ENCODE peak calls at places on chromosomes 6 and 20, in five cellular contexts. F is fibroblast of lung, B is neural progenitor cell, K is HCT116, N is PC-9. E is an unnamed sample.

GRCh38 chr6:1445650-1446645 is 56.6 kb downstream of the FOXF2 start:
- DNase-seq in F (no peak), B (no peak), K (no peak), N (no peak), E (no peak)

GRCh38 chr20:46128310-46129151 is 10.4 kb downstream of the CD40 start:
- DNase-seq in F (peak; percentile 9), B (peak; percentile 75), K (no peak), N (no peak), E (no peak)

GRCh38 chr6:84033523-84034451 is at the start of gene MRAP2:
- DNase-seq in F (peak; percentile 47), B (peak; percentile 78), K (no peak), N (peak; percentile 6), E (no peak)

GRCh38 chr6:112595201-112595600 is 248.1 kb downstream of the RFPL4B start:
- DNase-seq in F (peak; percentile 60), B (no peak), K (no peak), N (no peak), E (no peak)

GRCh38 chr20:57469418-57470211 is 55.3 kb downstream of the CTCFL start:
- DNase-seq in F (no peak), B (peak; percentile 22), K (no peak), N (no peak), E (peak; percentile 4)

GRCh38 chr6:107736713-107737396 is 87.3 kb downstream of the SCML4 start:
- DNase-seq in F (no peak), B (no peak), K (no peak), N (no peak), E (no peak)

GRCh38 chr6:64013061-64013410 is 377.4 kb downstream of the PHF3 start:
- DNase-seq in F (no peak), B (no peak), K (no peak), N (no peak), E (no peak)

GRCh38 chr20:41499961-41500725 is 118.0 kb downstream of the CHD6 start:
- DNase-seq in F (peak; percentile 39), B (no peak), K (no peak), N (no peak), E (peak; percentile 50)

GRCh38 chr6:14763139-14763538 is 482.7 kb upstream of the JARID2 start:
- DNase-seq in F (peak; percentile 49), B (no peak), K (no peak), N (no peak), E (peak; percentile 54)

GRCh38 chr20:38049800-38050199 is 16.3 kb downstream of the RPRD1B start:
- DNase-seq in F (peak; percentile 91), B (no peak), K (no peak), N (peak; percentile 31), E (peak; percentile 17)

GRCh38 chr20:25014816-25015215 is 22.3 kb upstream of the APMAP start:
- DNase-seq in F (no peak), B (no peak), K (no peak), N (no peak), E (no peak)

GRCh38 chr20:8527998-8528397 is 395.9 kb downstream of the PLCB1 start:
- DNase-seq in F (peak; percentile 88), B (no peak), K (no peak), N (no peak), E (peak; percentile 18)

GRCh38 chr6:3368701-3369100 is 88.1 kb downstream of the SLC22A23 start:
- DNase-seq in F (no peak), B (no peak), K (no peak), N (no peak), E (no peak)

GRCh38 chr20:23613676-23614075 is 8.0 kb upstream of the CST9 start:
- DNase-seq in F (no peak), B (no peak), K (no peak), N (no peak), E (no peak)

GRCh38 chr6:142694054-142694453 is 250.9 kb downstream of the HIVEP2 start:
- DNase-seq in F (peak; percentile 76), B (no peak), K (no peak), N (no peak), E (no peak)

GRCh38 chr6:13528232-13528631 is 40.8 kb upstream of the GFOD1 start:
- DNase-seq in F (no peak), B (no peak), K (no peak), N (no peak), E (no peak)

GRCh38 chr6:46104209-46104608 is 25.6 kb upstream of the ENPP4 start:
- DNase-seq in F (no peak), B (no peak), K (no peak), N (no peak), E (no peak)

GRCh38 chr20:1987826-1988225 is 6.0 kb downstream of the PDYN start:
- DNase-seq in F (peak; percentile 26), B (no peak), K (no peak), N (no peak), E (no peak)

GRCh38 chr20:1775117-1775516 is 117.5 kb upstream of the SIRPG start:
- DNase-seq in F (peak; percentile 58), B (no peak), K (no peak), N (no peak), E (no peak)

GRCh38 chr20:59355242-59355641 is 54.8 kb downstream of the EDN3 start:
- DNase-seq in F (no peak), B (no peak), K (no peak), N (no peak), E (no peak)

DNA sequence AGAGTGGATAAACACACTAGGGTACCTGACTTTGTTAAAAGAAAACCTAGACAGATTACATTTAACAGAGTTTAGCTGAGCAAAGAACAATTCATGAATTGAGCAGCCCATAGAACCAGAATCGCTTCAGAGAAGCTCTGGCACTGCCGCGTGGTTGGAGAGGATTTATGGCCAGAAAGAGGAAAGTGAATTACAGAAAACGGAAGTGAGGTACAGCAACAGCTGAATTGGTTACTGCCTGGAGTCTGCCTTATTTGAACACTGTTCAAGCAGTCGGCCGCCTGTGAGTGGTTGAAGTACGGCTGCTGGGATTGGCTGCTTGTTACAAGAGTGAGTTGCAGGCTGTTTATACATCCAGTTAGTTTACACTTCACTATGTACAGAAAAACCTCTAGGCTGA is 253.8 kb upstream of the CDYL start:
- DNase-seq in F (no peak), B (no peak), K (no peak), N (no peak), E (no peak)
- H3K4me2 ChIP-seq in F (no peak overlapping the region), B (no peak overlapping the region), K (no peak overlapping the region), N (no peak overlapping the region), E (no peak overlapping the region)

DNA sequence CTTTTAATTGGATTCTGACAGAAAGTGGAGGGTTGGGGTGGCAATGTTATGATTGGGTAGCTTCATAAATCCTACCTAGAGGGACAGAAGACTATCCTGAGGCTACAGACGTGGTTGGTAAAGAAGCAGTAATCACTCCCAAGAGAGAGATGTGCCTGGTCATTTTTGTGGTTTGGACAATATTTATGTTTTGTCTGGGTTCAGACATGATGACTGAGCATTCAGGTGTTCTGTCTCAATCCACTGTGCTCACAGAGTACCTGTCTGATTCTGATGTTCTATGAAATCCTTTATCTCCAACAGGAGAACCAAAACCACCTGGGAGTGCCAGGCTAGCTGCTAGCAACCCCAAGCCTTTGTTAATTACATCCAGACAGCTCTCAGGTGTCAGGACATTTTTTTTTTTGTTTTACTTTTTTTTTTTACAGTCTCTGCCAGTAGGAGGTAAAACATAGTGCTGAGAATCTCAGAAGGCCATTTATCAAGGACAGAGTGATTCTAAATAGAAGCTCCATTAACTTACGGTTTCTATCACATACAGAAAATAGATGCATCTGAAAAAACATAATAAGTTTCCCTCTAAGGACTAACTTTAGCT is 1.6 kb upstream of the HLA-DQA1 start:
- DNase-seq in F (no peak), B (no peak), K (no peak), N (no peak), E (no peak)
- H3K4me2 ChIP-seq in F (no peak overlapping the region), B (no peak overlapping the region), K (no peak overlapping the region), N (no peak overlapping the region), E (no peak overlapping the region)

GRCh38 chr6:332671-333070 is 40.4 kb downstream of the DUSP22 start:
- DNase-seq in F (peak; percentile 74), B (no peak), K (no peak), N (no peak), E (no peak)

GRCh38 chr6:335146-335545 is 42.9 kb downstream of the DUSP22 start:
- DNase-seq in F (no peak), B (no peak), K (no peak), N (no peak), E (no peak)

GRCh38 chr6:334536-334935 is 42.2 kb downstream of the DUSP22 start:
- DNase-seq in F (no peak), B (no peak), K (no peak), N (no peak), E (no peak)

GRCh38 chr6:331622-332521 is 39.6 kb downstream of the DUSP22 start:
- DNase-seq in F (no peak), B (no peak), K (no peak), N (no peak), E (no peak)

DNA sequence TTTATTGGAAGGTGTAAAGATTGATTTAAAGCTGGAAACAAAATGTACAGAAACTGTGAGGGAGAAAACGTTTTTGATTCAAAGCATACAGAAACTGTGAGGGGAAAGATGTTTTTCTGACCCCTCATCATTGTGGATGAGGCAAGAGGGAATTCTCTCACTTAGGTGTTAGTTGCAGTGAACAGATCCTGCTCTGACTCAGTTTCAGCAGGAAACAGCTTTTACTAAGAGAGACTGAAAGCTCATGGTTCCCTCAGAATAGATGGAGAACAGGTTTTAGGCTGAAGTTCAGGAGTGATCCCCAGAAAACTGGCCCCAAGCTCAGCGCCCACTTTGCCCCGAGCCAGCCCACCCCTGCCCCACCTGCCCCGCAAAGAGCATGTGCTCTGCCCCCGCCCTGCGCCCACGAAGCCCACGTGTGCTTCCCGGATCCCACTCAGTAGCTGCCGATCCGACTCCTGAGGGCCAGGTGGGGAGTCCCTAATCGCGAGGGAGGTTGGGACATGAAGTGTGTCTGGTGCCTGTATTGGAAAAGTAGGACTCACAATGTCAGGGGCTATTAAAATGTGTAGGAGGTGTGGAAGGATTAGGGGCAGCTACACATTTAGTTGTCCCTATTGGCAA is 41.2 kb downstream of the DUSP22 start:
- DNase-seq in F (no peak), B (no peak), K (no peak), N (no peak), E (no peak)
- H3K4me2 ChIP-seq in F (no peak overlapping the region), B (no peak overlapping the region), K (no peak overlapping the region), N (no peak overlapping the region), E (no peak overlapping the region)

GRCh38 chr6:153038378-153038777 is 35.9 kb upstream of the MTRF1L start:
- DNase-seq in F (peak; percentile 59), B (no peak), K (no peak), N (no peak), E (no peak)
- H3K4me2 ChIP-seq in F (no peak overlapping the region), B (no peak overlapping the region), K (no peak overlapping the region), N (no peak overlapping the region), E (no peak overlapping the region)

GRCh38 chr20:32556312-32557184 is 28.6 kb downstream of the NOL4L start:
- DNase-seq in F (no peak), B (peak; percentile 1), K (no peak), N (no peak), E (peak; percentile 74)

GRCh38 chr20:32557284-32557683 is 27.8 kb downstream of the NOL4L start:
- DNase-seq in F (no peak), B (peak; percentile 2), K (no peak), N (no peak), E (no peak)

GRCh38 chr20:32553618-32554017 is 31.5 kb downstream of the NOL4L start:
- DNase-seq in F (no peak), B (no peak), K (no peak), N (no peak), E (no peak)

GRCh38 chr20:32555584-32555983 is 29.5 kb downstream of the NOL4L start:
- DNase-seq in F (no peak), B (no peak), K (no peak), N (no peak), E (no peak)

GRCh38 chr20:32554965-32555289 is 30.2 kb downstream of the NOL4L start:
- DNase-seq in F (no peak), B (no peak), K (no peak), N (no peak), E (no peak)
- H3K4me2 ChIP-seq in F (no peak overlapping the region), B (no peak overlapping the region), K (peak overlapping the region; percentile 42), N (peak overlapping the region; percentile 45), E (no peak overlapping the region)

E was measured in trophoblast cell.